ENCODE peak calls at places on chromosomes 7 and 10, in eight cellular contexts. W is Calu3, M is AG09309, J is cardiac muscle cell, S is foreskin fibroblast, L is GM20000, T is A549, B is astrocyte of the spinal cord. O is an unnamed sample.

GRCh38 chr7:38451840-38452239 is 178.4 kb upstream of the TARP start:
- DNase-seq in W (no peak), M (peak; percentile 29), J (peak; percentile 72), S (peak; percentile 7), L (peak; percentile 11), T (peak; percentile 37), B (peak; percentile 53), O (no peak)

GRCh38 chr10:59268460-59268859 is 92.0 kb downstream of the PHYHIPL start:
- DNase-seq in W (no peak), M (no peak), J (no peak), S (no peak), L (no peak), T (no peak), B (no peak), O (no peak)

GRCh38 chr10:30591249-30591670 is 38.3 kb downstream of the LYZL2 start:
- DNase-seq in W (peak; percentile 51), M (no peak), J (peak; percentile 72), S (peak; percentile 30), L (peak; percentile 42), T (peak; percentile 67), B (peak; percentile 54), O (no peak)

GRCh38 chr10:122307669-122308486 is 36.8 kb downstream of the BTBD16 start:
- DNase-seq in W (peak; percentile 37), M (peak; percentile 98), J (peak; percentile 99), S (peak; percentile 78), L (peak; percentile 39), T (peak; percentile 91), B (peak; percentile 99), O (no peak)

GRCh38 chr7:100088621-100089457 is at the start of gene COPS6:
- DNase-seq in W (peak; percentile 88), M (no peak), J (peak; percentile 81), S (peak; percentile 74), L (peak; percentile 91), T (peak; percentile 88), B (peak; percentile 75), O (peak; percentile 84)

GRCh38 chr7:102432476-102433318 is 678 bp upstream of the ORAI2 start:
- DNase-seq in W (no peak), M (no peak), J (no peak), S (no peak), L (no peak), T (no peak), B (no peak), O (peak; percentile 69)

GRCh38 chr7:921071-921461 is 33.4 kb downstream of the ADAP1 start:
- DNase-seq in W (no peak), M (no peak), J (no peak), S (no peak), L (no peak), T (no peak), B (no peak), O (peak; percentile 14)

GRCh38 chr10:29370092-29370611 is 81.3 kb downstream of the LYZL1 start:
- DNase-seq in W (no peak), M (no peak), J (peak; percentile 35), S (no peak), L (no peak), T (no peak), B (no peak), O (no peak)

GRCh38 chr7:31055501-31055900 is 3.4 kb downstream of the ADCYAP1R1 start:
- DNase-seq in W (no peak), M (no peak), J (no peak), S (no peak), L (no peak), T (no peak), B (no peak), O (no peak)

GRCh38 chr10:124943301-124944092 is 1.6 kb downstream of the ZRANB1 start:
- DNase-seq in W (no peak), M (peak; percentile 48), J (peak; percentile 68), S (peak; percentile 56), L (no peak), T (peak; percentile 13), B (peak; percentile 69), O (no peak)

GRCh38 chr10:131012641-131012985 is 298.9 kb downstream of the TCERG1L start:
- DNase-seq in W (no peak), M (no peak), J (no peak), S (no peak), L (no peak), T (no peak), B (no peak), O (no peak)

GRCh38 chr10:11927746-11928145 is 104.6 kb downstream of the PROSER2 start:
- DNase-seq in W (no peak), M (no peak), J (no peak), S (no peak), L (no peak), T (no peak), B (no peak), O (no peak)

GRCh38 chr10:100427374-100427773 is 35.4 kb upstream of the WNT8B start:
- DNase-seq in W (no peak), M (no peak), J (no peak), S (no peak), L (no peak), T (no peak), B (no peak), O (no peak)

GRCh38 chr7:11373546-11374142 is 400.0 kb downstream of the PHF14 start:
- DNase-seq in W (no peak), M (no peak), J (peak; percentile 20), S (peak; percentile 1), L (no peak), T (peak; percentile 35), B (peak; percentile 28), O (no peak)

GRCh38 chr10:3226960-3227724 is 54.6 kb upstream of the PITRM1 start:
- DNase-seq in W (no peak), M (peak; percentile 61), J (peak; percentile 47), S (peak; percentile 69), L (no peak), T (peak; percentile 60), B (peak; percentile 93), O (no peak)

GRCh38 chr7:14639329-14639728 is 263.2 kb downstream of the DGKB start:
- DNase-seq in W (no peak), M (no peak), J (no peak), S (no peak), L (no peak), T (no peak), B (no peak), O (no peak)

GRCh38 chr7:14635955-14636354 is 266.6 kb downstream of the DGKB start:
- DNase-seq in W (no peak), M (no peak), J (no peak), S (no peak), L (no peak), T (no peak), B (no peak), O (no peak)

GRCh38 chr7:14639801-14640200 is 262.8 kb downstream of the DGKB start:
- DNase-seq in W (peak; percentile 17), M (no peak), J (no peak), S (no peak), L (no peak), T (no peak), B (no peak), O (no peak)

GRCh38 chr7:14637968-14638367 is 264.6 kb downstream of the DGKB start:
- DNase-seq in W (no peak), M (no peak), J (peak; percentile 2), S (no peak), L (no peak), T (no peak), B (peak; percentile 6), O (no peak)
- TF ChIP-seq CTCF in W (peak; percentile 17), M (no peak), J (no peak), S (no peak), L (no peak), T (no peak), B (no peak), O (no peak)

DNA sequence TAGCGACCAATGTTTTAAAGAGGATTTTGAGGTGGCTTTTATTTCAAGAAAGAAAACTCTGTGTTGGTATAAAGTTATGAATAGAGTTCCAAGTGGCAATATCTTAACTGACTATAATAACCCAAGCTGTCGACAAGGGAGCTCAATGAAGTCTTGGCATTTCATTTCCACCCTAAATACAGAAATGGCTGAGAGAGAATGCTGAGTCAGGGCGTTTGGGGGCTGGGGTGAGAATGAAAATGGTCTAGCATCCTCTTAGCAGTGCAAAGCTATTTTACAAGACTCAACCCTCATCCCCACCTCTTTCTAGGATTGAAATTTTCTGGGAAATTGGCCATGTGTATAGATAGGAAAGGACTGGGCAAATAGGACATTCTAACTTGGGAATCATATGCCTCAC is 759.1 kb downstream of the KCNMA1 start:
- DNase-seq in W (no peak), M (no peak), J (no peak), S (no peak), L (no peak), T (no peak), B (no peak), O (no peak)
- TF ChIP-seq CTCF in W (no peak), M (no peak), J (no peak), S (no peak), L (no peak), T (no peak), B (no peak), O (no peak)

GRCh38 chr7:151135866-151136514 is 31.5 kb downstream of the GBX1 start:
- DNase-seq in W (no peak), M (no peak), J (no peak), S (no peak), L (peak; percentile 33), T (no peak), B (no peak), O (no peak)

GRCh38 chr7:151137841-151138540 is 29.5 kb downstream of the GBX1 start:
- DNase-seq in W (no peak), M (no peak), J (no peak), S (no peak), L (peak; percentile 28), T (no peak), B (no peak), O (no peak)

GRCh38 chr7:151137076-151137611 is 30.4 kb downstream of the GBX1 start:
- DNase-seq in W (no peak), M (no peak), J (no peak), S (no peak), L (peak; percentile 25), T (no peak), B (no peak), O (no peak)

GRCh38 chr7:151135525-151135845 is 32.0 kb downstream of the GBX1 start:
- DNase-seq in W (no peak), M (no peak), J (no peak), S (no peak), L (peak; percentile 31), T (no peak), B (no peak), O (no peak)

GRCh38 chr7:151136515-151136908 is 31.0 kb downstream of the GBX1 start:
- DNase-seq in W (no peak), M (no peak), J (no peak), S (no peak), L (no peak), T (no peak), B (no peak), O (no peak)
- TF ChIP-seq CTCF in W (no peak), M (no peak), J (no peak), S (no peak), L (no peak), T (no peak), B (no peak), O (no peak)

DNA sequence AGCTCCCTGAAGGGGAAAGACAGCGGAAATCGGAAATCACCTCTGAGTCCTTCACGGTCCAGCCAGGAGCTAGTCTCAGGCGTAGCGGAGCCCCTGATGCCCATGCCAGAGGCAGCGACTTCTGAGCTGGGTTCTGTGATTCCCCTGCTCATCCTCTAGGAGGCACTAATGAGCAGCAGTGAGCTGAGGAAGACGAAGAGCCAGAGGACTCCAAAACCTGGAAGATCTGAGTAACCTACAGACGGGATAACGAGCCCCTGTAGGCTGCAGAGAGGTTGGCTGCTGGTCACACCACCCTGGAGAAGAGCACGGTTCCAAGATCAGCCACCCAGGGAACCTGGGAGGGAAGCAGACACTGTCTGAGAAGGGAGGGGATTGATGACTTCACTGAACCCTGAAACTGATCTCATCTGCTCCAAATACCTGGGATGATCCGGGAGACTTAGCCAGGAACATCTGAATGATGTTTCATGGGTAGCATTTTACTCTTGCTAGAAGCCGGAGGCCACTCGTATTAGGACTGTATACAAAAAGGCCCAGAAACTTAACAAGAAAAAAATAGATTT is 304.1 kb downstream of the PAXIP1 start:
- DNase-seq in W (no peak), M (no peak), J (no peak), S (no peak), L (peak; percentile 25), T (peak; percentile 14), B (no peak), O (no peak)
- TF ChIP-seq CTCF in W (no peak), M (no peak), J (no peak), S (no peak), L (peak; percentile 22), T (peak; percentile 7), B (no peak), O (peak; percentile 60)

O was measured in GM06990.